ENCODE peak calls at places on chromosome 18, in seven cellular contexts. One of them, this sample, is unnamed.

GRCh38 chr18:35407871-35408481 is 30.8 kb upstream of the ZNF396 start:
- DNase-seq in left lung: no peak
- DNase-seq in iris pigment epithelial cell: peak
- DNase-seq in left cardiac atrium: no peak
- DNase-seq in NCI-H2029: peak
- DNase-seq in epithelial cell of esophagus: peak
- DNase-seq in putamen: peak
- DNase-seq in this sample: no peak

GRCh38 chr18:35117951-35118411 is 76.8 kb downstream of the MAPRE2 start:
- DNase-seq in NCI-H2029: no peak
- DNase-seq in left lung: no peak
- DNase-seq in left cardiac atrium: no peak
- DNase-seq in epithelial cell of esophagus: no peak
- DNase-seq in iris pigment epithelial cell: peak
- DNase-seq in putamen: peak
- DNase-seq in this sample: no peak

GRCh38 chr18:50791599-50792438 is 28.0 kb downstream of the MRO start:
- DNase-seq in left cardiac atrium: no peak
- DNase-seq in iris pigment epithelial cell: no peak
- DNase-seq in putamen: no peak
- DNase-seq in NCI-H2029: no peak
- DNase-seq in left lung: no peak
- DNase-seq in epithelial cell of esophagus: no peak
- DNase-seq in this sample: no peak

GRCh38 chr18:9771261-9771976 is 63.3 kb downstream of the RAB31 start:
- DNase-seq in left lung: peak
- DNase-seq in epithelial cell of esophagus: peak
- DNase-seq in left cardiac atrium: peak
- DNase-seq in iris pigment epithelial cell: peak
- DNase-seq in NCI-H2029: peak
- DNase-seq in putamen: peak
- DNase-seq in this sample: no peak

GRCh38 chr18:45801396-45802004 is 24.0 kb upstream of the SIGLEC15 start:
- DNase-seq in epithelial cell of esophagus: peak
- DNase-seq in iris pigment epithelial cell: no peak
- DNase-seq in left cardiac atrium: no peak
- DNase-seq in putamen: no peak
- DNase-seq in left lung: no peak
- DNase-seq in NCI-H2029: no peak
- DNase-seq in this sample: no peak

GRCh38 chr18:75727479-75727878 is 300.0 kb upstream of the SMIM21 start:
- DNase-seq in NCI-H2029: peak
- DNase-seq in epithelial cell of esophagus: peak
- DNase-seq in left cardiac atrium: peak
- DNase-seq in iris pigment epithelial cell: peak
- DNase-seq in left lung: no peak
- DNase-seq in putamen: peak
- DNase-seq in this sample: no peak

GRCh38 chr18:22113144-22113813 is 56.1 kb upstream of the GATA6 start:
- DNase-seq in iris pigment epithelial cell: no peak
- DNase-seq in putamen: no peak
- DNase-seq in left cardiac atrium: peak
- DNase-seq in left lung: no peak
- DNase-seq in NCI-H2029: no peak
- DNase-seq in epithelial cell of esophagus: no peak
- DNase-seq in this sample: no peak

GRCh38 chr18:50614838-50615237 is 55.0 kb downstream of the MAPK4 start:
- DNase-seq in epithelial cell of esophagus: peak
- DNase-seq in left cardiac atrium: no peak
- DNase-seq in NCI-H2029: no peak
- DNase-seq in left lung: no peak
- DNase-seq in putamen: no peak
- DNase-seq in iris pigment epithelial cell: peak
- DNase-seq in this sample: peak

GRCh38 chr18:3652380-3653262 is 202.6 kb downstream of the TGIF1 start:
- DNase-seq in putamen: no peak
- DNase-seq in epithelial cell of esophagus: peak
- DNase-seq in NCI-H2029: no peak
- DNase-seq in iris pigment epithelial cell: peak
- DNase-seq in left lung: peak
- DNase-seq in left cardiac atrium: peak
- DNase-seq in this sample: peak

GRCh38 chr18:49728542-49728941 is 84.8 kb downstream of the ACAA2 start:
- DNase-seq in NCI-H2029: peak
- DNase-seq in left cardiac atrium: peak
- DNase-seq in left lung: no peak
- DNase-seq in iris pigment epithelial cell: peak
- DNase-seq in epithelial cell of esophagus: peak
- DNase-seq in putamen: no peak
- DNase-seq in this sample: no peak

GRCh38 chr18:48924621-48925601 is 25.9 kb downstream of the SMAD7 start:
- DNase-seq in left cardiac atrium: peak
- DNase-seq in left lung: no peak
- DNase-seq in NCI-H2029: no peak
- DNase-seq in epithelial cell of esophagus: no peak
- DNase-seq in putamen: no peak
- DNase-seq in iris pigment epithelial cell: no peak
- DNase-seq in this sample: no peak

GRCh38 chr18:46148810-46149209 is 44.6 kb downstream of the HAUS1 start:
- DNase-seq in iris pigment epithelial cell: peak
- DNase-seq in epithelial cell of esophagus: peak
- DNase-seq in putamen: no peak
- DNase-seq in left cardiac atrium: no peak
- DNase-seq in NCI-H2029: peak
- DNase-seq in left lung: no peak
- DNase-seq in this sample: no peak

GRCh38 chr18:71450258-71450657 is 1093.9 kb downstream of the CBLN2 start:
- DNase-seq in left lung: no peak
- DNase-seq in iris pigment epithelial cell: no peak
- DNase-seq in putamen: no peak
- DNase-seq in left cardiac atrium: no peak
- DNase-seq in epithelial cell of esophagus: no peak
- DNase-seq in NCI-H2029: no peak
- DNase-seq in this sample: no peak

GRCh38 chr18:77222464-77222863 is 27.2 kb upstream of the GALR1 start:
- DNase-seq in putamen: no peak
- DNase-seq in NCI-H2029: peak
- DNase-seq in iris pigment epithelial cell: no peak
- DNase-seq in epithelial cell of esophagus: no peak
- DNase-seq in left lung: no peak
- DNase-seq in left cardiac atrium: no peak
- DNase-seq in this sample: no peak

GRCh38 chr18:67417864-67418523 is 98.5 kb downstream of the DSEL start:
- DNase-seq in left cardiac atrium: no peak
- DNase-seq in epithelial cell of esophagus: peak
- DNase-seq in left lung: no peak
- DNase-seq in iris pigment epithelial cell: peak
- DNase-seq in putamen: no peak
- DNase-seq in NCI-H2029: no peak
- DNase-seq in this sample: no peak

GRCh38 chr18:23859466-23860352 is 154.8 kb upstream of the TTC39C start:
- DNase-seq in left lung: no peak
- DNase-seq in left cardiac atrium: no peak
- DNase-seq in epithelial cell of esophagus: no peak
- DNase-seq in iris pigment epithelial cell: no peak
- DNase-seq in NCI-H2029: no peak
- DNase-seq in putamen: no peak
- DNase-seq in this sample: no peak

GRCh38 chr18:69328086-69328485 is 72.6 kb upstream of the DOK6 start:
- DNase-seq in iris pigment epithelial cell: no peak
- DNase-seq in left lung: no peak
- DNase-seq in left cardiac atrium: no peak
- DNase-seq in putamen: no peak
- DNase-seq in NCI-H2029: no peak
- DNase-seq in epithelial cell of esophagus: no peak
- DNase-seq in this sample: no peak

GRCh38 chr18:44681611-44682010 is 923 bp downstream of the SETBP1 start:
- DNase-seq in left cardiac atrium: no peak
- DNase-seq in iris pigment epithelial cell: no peak
- DNase-seq in left lung: no peak
- DNase-seq in putamen: no peak
- DNase-seq in epithelial cell of esophagus: no peak
- DNase-seq in NCI-H2029: no peak
- DNase-seq in this sample: no peak

GRCh38 chr18:21164746-21165145 is 53.1 kb upstream of the ROCK1 start:
- DNase-seq in putamen: no peak
- DNase-seq in left cardiac atrium: no peak
- DNase-seq in left lung: no peak
- DNase-seq in NCI-H2029: no peak
- DNase-seq in iris pigment epithelial cell: no peak
- DNase-seq in epithelial cell of esophagus: no peak
- DNase-seq in this sample: no peak

GRCh38 chr18:63074987-63075404 is 244.6 kb downstream of the BCL2 start:
- DNase-seq in epithelial cell of esophagus: peak
- DNase-seq in left lung: peak
- DNase-seq in NCI-H2029: peak
- DNase-seq in iris pigment epithelial cell: peak
- DNase-seq in putamen: peak
- DNase-seq in left cardiac atrium: peak
- DNase-seq in this sample: peak

GRCh38 chr18:11946756-11947155 is 34.6 kb upstream of the IMPA2 start:
- DNase-seq in NCI-H2029: peak
- DNase-seq in putamen: no peak
- DNase-seq in iris pigment epithelial cell: peak
- DNase-seq in left lung: no peak
- DNase-seq in epithelial cell of esophagus: peak
- DNase-seq in left cardiac atrium: peak
- DNase-seq in this sample: no peak

GRCh38 chr18:27778441-27778840 is 398.5 kb downstream of the CDH2 start:
- DNase-seq in epithelial cell of esophagus: peak
- DNase-seq in NCI-H2029: no peak
- DNase-seq in putamen: no peak
- DNase-seq in left lung: no peak
- DNase-seq in iris pigment epithelial cell: peak
- DNase-seq in left cardiac atrium: no peak
- DNase-seq in this sample: no peak

This sample was measured in epithelial cell of prostate.